ENCODE peak calls at places on chromosome 21, in seven cellular contexts. Z is PC-9, U is thoracic aorta, W is fibroblast of lung, F is GM23248, K is breast epithelium, O is kidney. A is an unnamed sample.

GRCh38 chr21:32844653-32845443 is 73.3 kb upstream of the PAXBP1 start:
- DNase-seq in Z (no peak), U (peak; percentile 10), W (peak; percentile 71), F (peak; percentile 95), K (no peak), O (no peak), A (no peak)

GRCh38 chr21:44337428-44337827 is 1.8 kb downstream of the CFAP410 start:
- DNase-seq in Z (no peak), U (no peak), W (no peak), F (peak; percentile 26), K (no peak), O (no peak), A (no peak)

GRCh38 chr21:42311816-42312625 is 3.2 kb downstream of the TFF3 start:
- DNase-seq in Z (no peak), U (no peak), W (no peak), F (no peak), K (no peak), O (no peak), A (no peak)

GRCh38 chr21:42258885-42259407 is 40.0 kb downstream of the ABCG1 start:
- DNase-seq in Z (no peak), U (no peak), W (no peak), F (no peak), K (no peak), O (no peak), A (no peak)

GRCh38 chr21:32682696-32683474 is 44.9 kb downstream of the SYNJ1 start:
- DNase-seq in Z (no peak), U (no peak), W (no peak), F (no peak), K (no peak), O (no peak), A (no peak)

GRCh38 chr21:44498280-44498964 is 41.6 kb downstream of the KRTAP10-1 start:
- DNase-seq in Z (no peak), U (no peak), W (no peak), F (no peak), K (no peak), O (no peak), A (no peak)

GRCh38 chr21:44530903-44531605 is 8.9 kb downstream of the KRTAP10-1 start:
- DNase-seq in Z (no peak), U (no peak), W (no peak), F (no peak), K (no peak), O (peak; percentile 56), A (no peak)

GRCh38 chr21:26835027-26835713 is 10.0 kb downstream of the ADAMTS1 start:
- DNase-seq in Z (no peak), U (no peak), W (peak; percentile 77), F (peak; percentile 81), K (no peak), O (no peak), A (no peak)

GRCh38 chr21:41393876-41394465 is 32.1 kb upstream of the MX1 start:
- DNase-seq in Z (no peak), U (no peak), W (no peak), F (no peak), K (no peak), O (no peak), A (no peak)

GRCh38 chr21:42807938-42808613 is 71.3 kb downstream of the WDR4 start:
- DNase-seq in Z (no peak), U (no peak), W (no peak), F (no peak), K (no peak), O (no peak), A (no peak)

GRCh38 chr21:44477712-44478111 is 22.4 kb downstream of the LRRC3 start:
- DNase-seq in Z (no peak), U (no peak), W (no peak), F (no peak), K (no peak), O (no peak), A (no peak)

GRCh38 chr21:14863745-14864210 is 201.0 kb downstream of the NRIP1 start:
- DNase-seq in Z (no peak), U (no peak), W (peak; percentile 19), F (no peak), K (no peak), O (no peak), A (no peak)

GRCh38 chr21:31624961-31625491 is 34.5 kb upstream of the SOD1 start:
- DNase-seq in Z (no peak), U (no peak), W (no peak), F (no peak), K (no peak), O (no peak), A (no peak)

GRCh38 chr21:21737186-21737585 is 739.0 kb downstream of the NCAM2 start:
- DNase-seq in Z (no peak), U (no peak), W (no peak), F (no peak), K (no peak), O (no peak), A (no peak)

GRCh38 chr21:41706678-41707077 is 60.2 kb downstream of the RIPK4 start:
- DNase-seq in Z (no peak), U (no peak), W (peak; percentile 57), F (no peak), K (no peak), O (no peak), A (no peak)

GRCh38 chr21:31558839-31559367 is 100.6 kb upstream of the SOD1 start:
- DNase-seq in Z (peak; percentile 93), U (no peak), W (peak; percentile 94), F (peak; percentile 98), K (peak; percentile 78), O (peak; percentile 94), A (peak; percentile 90)

GRCh38 chr21:36150192-36150711 is 6.4 kb upstream of the DOP1B start:
- DNase-seq in Z (no peak), U (no peak), W (peak; percentile 81), F (peak; percentile 62), K (peak; percentile 50), O (no peak), A (no peak)

GRCh38 chr21:44454747-44455523 is at the start of gene LRRC3:
- DNase-seq in Z (peak; percentile 19), U (peak; percentile 45), W (peak; percentile 51), F (peak; percentile 83), K (peak; percentile 71), O (peak; percentile 95), A (peak; percentile 81)

GRCh38 chr21:32387151-32387550 is 5.7 kb downstream of the URB1 start:
- DNase-seq in Z (no peak), U (no peak), W (no peak), F (no peak), K (no peak), O (no peak), A (no peak)

GRCh38 chr21:32826317-32827167 is 55.0 kb upstream of the PAXBP1 start:
- DNase-seq in Z (peak; percentile 7), U (no peak), W (peak; percentile 58), F (peak; percentile 75), K (no peak), O (no peak), A (peak; percentile 23)

GRCh38 chr21:44709426-44710293 is 1.7 kb downstream of the TSPEAR start:
- DNase-seq in Z (no peak), U (no peak), W (peak; percentile 16), F (peak; percentile 22), K (no peak), O (peak; percentile 76), A (peak; percentile 37)

GRCh38 chr21:21057349-21058062 is 59.3 kb downstream of the NCAM2 start:
- DNase-seq in Z (no peak), U (no peak), W (no peak), F (no peak), K (no peak), O (no peak), A (no peak)

GRCh38 chr21:38830667-38831525 is 25.2 kb downstream of the ETS2 start:
- DNase-seq in Z (no peak), U (no peak), W (no peak), F (no peak), K (no peak), O (no peak), A (no peak)

GRCh38 chr21:38834725-38835124 is 29.0 kb downstream of the ETS2 start:
- DNase-seq in Z (no peak), U (no peak), W (no peak), F (no peak), K (no peak), O (no peak), A (no peak)

GRCh38 chr21:38833122-38833521 is 27.4 kb downstream of the ETS2 start:
- DNase-seq in Z (no peak), U (no peak), W (no peak), F (no peak), K (no peak), O (no peak), A (no peak)

GRCh38 chr21:38832664-38833063 is 26.9 kb downstream of the ETS2 start:
- DNase-seq in Z (no peak), U (no peak), W (no peak), F (no peak), K (no peak), O (no peak), A (no peak)

DNA sequence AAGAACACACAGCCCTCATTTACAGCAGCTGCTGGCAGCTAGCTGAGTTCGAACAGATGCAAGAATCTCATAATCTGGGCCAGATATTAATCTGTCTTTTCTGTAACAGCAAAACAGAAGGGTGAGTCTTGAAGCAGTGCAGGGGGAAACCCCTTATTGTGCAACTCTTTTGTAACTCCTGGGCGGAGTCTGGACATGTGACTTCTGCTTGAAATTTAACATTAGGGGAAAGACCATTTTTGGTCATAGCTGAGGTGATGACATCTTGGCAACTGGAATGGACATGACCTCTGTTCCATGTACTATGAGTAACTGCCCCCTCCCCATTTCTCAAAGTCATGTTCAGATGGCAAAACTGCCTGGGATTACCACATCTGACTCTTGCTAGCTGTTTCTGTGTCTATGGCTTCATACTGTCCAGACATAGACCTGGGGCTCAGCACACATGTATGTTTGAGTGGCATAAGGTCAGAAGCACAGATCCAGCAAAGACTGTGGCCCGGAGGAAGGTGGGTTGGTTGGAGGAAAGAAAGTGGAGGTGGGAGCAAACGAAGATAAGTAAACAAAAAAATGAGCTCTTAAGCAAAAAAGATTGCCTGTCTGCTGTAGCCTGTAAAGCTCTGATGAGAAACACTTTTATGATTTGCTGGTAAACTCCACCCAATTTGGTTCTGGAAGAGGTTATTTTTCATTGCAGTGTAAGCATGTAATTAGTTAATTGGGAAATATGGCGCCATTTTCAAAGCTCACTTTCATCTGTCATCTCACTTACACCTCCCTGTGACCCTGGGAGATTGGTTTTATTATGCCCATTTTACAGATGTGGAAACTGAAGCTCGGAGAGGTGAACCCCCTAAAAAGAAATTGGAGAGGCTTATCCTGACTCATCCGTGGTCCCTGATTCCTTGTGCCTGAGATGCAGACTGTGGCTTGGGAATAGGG is 26.1 kb downstream of the ETS2 start:
- DNase-seq in Z (peak; percentile 37), U (peak; percentile 70), W (peak; percentile 94), F (peak; percentile 92), K (peak; percentile 92), O (peak; percentile 76), A (peak; percentile 44)
- H3K27ac ChIP-seq in Z (peak overlapping the region; percentile 81), U (no peak overlapping the region), W (peak overlapping the region; percentile 45), F (peak overlapping the region; percentile 46), K (peak overlapping the region; percentile 69), O (peak overlapping the region; percentile 72), A (no peak overlapping the region)

GRCh38 chr21:17780539-17780938 is 38.6 kb downstream of the C21orf91 start:
- DNase-seq in Z (no peak), U (no peak), W (peak; percentile 8), F (no peak), K (no peak), O (no peak), A (peak; percentile 66)
- H3K4me3 ChIP-seq in Z (no peak overlapping the region), U (no peak overlapping the region), W (no peak overlapping the region), F (no peak overlapping the region), K (no peak overlapping the region), O (no peak overlapping the region), A (peak overlapping the region; percentile 2)

GRCh38 chr21:37423103-37423502 is 56.5 kb downstream of the DYRK1A start:
- DNase-seq in Z (no peak), U (no peak), W (no peak), F (no peak), K (no peak), O (no peak), A (no peak)
- H3K4me1 ChIP-seq in Z (no peaks in the 10 kb centered on the region), U (peaks cover 37% of the 10 kb centered on the region), W (peaks cover 2% of the 10 kb centered on the region), F (peaks cover 20% of the 10 kb centered on the region), K (no peaks in the 10 kb centered on the region), O (no peaks in the 10 kb centered on the region), A (peaks cover 46% of the 10 kb centered on the region)

GRCh38 chr21:46144464-46145070 is 10.8 kb downstream of the FTCD start:
- DNase-seq in Z (no peak), U (no peak), W (no peak), F (no peak), K (no peak), O (peak; percentile 39), A (no peak)
- H3K27ac ChIP-seq in Z (no peak overlapping the region), U (no peak overlapping the region), W (no peak overlapping the region), F (no peak overlapping the region), K (no peak overlapping the region), O (no peak overlapping the region), A (no peak overlapping the region)